ENCODE peak calls at places on chromosome 7, in nine cellular contexts. One of them, this sample, is unnamed.

GRCh38 chr7:30146127-30146612 is 11.4 kb downstream of the MTURN start:
- DNase-seq in upper lobe of right lung: no peak
- DNase-seq in cardiac fibroblast: no peak
- DNase-seq in fibroblast of mammary gland: no peak
- DNase-seq in lower leg skin: no peak
- DNase-seq in AG09319: no peak
- DNase-seq in tibial nerve: no peak
- DNase-seq in fibroblast of lung: no peak
- DNase-seq in esophagus muscularis mucosa: no peak
- DNase-seq in this sample: no peak

GRCh38 chr7:22990588-22990949 is 23.4 kb downstream of the HYCC1 start:
- DNase-seq in upper lobe of right lung: no peak
- DNase-seq in cardiac fibroblast: peak
- DNase-seq in fibroblast of mammary gland: peak
- DNase-seq in lower leg skin: no peak
- DNase-seq in AG09319: no peak
- DNase-seq in tibial nerve: no peak
- DNase-seq in fibroblast of lung: peak
- DNase-seq in esophagus muscularis mucosa: no peak
- DNase-seq in this sample: no peak

GRCh38 chr7:141073173-141073640 is 657 bp upstream of the TMEM178B start:
- DNase-seq in upper lobe of right lung: peak
- DNase-seq in cardiac fibroblast: peak
- DNase-seq in fibroblast of mammary gland: peak
- DNase-seq in lower leg skin: no peak
- DNase-seq in AG09319: no peak
- DNase-seq in tibial nerve: no peak
- DNase-seq in fibroblast of lung: peak
- DNase-seq in esophagus muscularis mucosa: no peak
- DNase-seq in this sample: peak

GRCh38 chr7:5424689-5425506 is 1.3 kb upstream of the TNRC18 start:
- DNase-seq in upper lobe of right lung: peak
- DNase-seq in cardiac fibroblast: peak
- DNase-seq in fibroblast of mammary gland: peak
- DNase-seq in lower leg skin: peak
- DNase-seq in AG09319: no peak
- DNase-seq in tibial nerve: peak
- DNase-seq in fibroblast of lung: peak
- DNase-seq in esophagus muscularis mucosa: no peak
- DNase-seq in this sample: peak

GRCh38 chr7:14351167-14351566 is 361.7 kb upstream of the ETV1 start:
- DNase-seq in upper lobe of right lung: no peak
- DNase-seq in cardiac fibroblast: no peak
- DNase-seq in fibroblast of mammary gland: no peak
- DNase-seq in lower leg skin: no peak
- DNase-seq in AG09319: no peak
- DNase-seq in tibial nerve: no peak
- DNase-seq in fibroblast of lung: no peak
- DNase-seq in esophagus muscularis mucosa: no peak
- DNase-seq in this sample: no peak

GRCh38 chr7:24728503-24729364 is 28.5 kb downstream of the GSDME start:
- DNase-seq in upper lobe of right lung: no peak
- DNase-seq in cardiac fibroblast: no peak
- DNase-seq in fibroblast of mammary gland: peak
- DNase-seq in lower leg skin: no peak
- DNase-seq in AG09319: no peak
- DNase-seq in tibial nerve: no peak
- DNase-seq in fibroblast of lung: peak
- DNase-seq in esophagus muscularis mucosa: peak
- DNase-seq in this sample: no peak

GRCh38 chr7:2978403-2978802 is 65.3 kb downstream of the CARD11 start:
- DNase-seq in upper lobe of right lung: peak
- DNase-seq in cardiac fibroblast: no peak
- DNase-seq in fibroblast of mammary gland: no peak
- DNase-seq in lower leg skin: no peak
- DNase-seq in AG09319: no peak
- DNase-seq in tibial nerve: peak
- DNase-seq in fibroblast of lung: no peak
- DNase-seq in esophagus muscularis mucosa: no peak
- DNase-seq in this sample: no peak

GRCh38 chr7:24978837-24979469 is 1.0 kb downstream of the OSBPL3 start:
- DNase-seq in upper lobe of right lung: peak
- DNase-seq in cardiac fibroblast: no peak
- DNase-seq in fibroblast of mammary gland: no peak
- DNase-seq in lower leg skin: no peak
- DNase-seq in AG09319: no peak
- DNase-seq in tibial nerve: no peak
- DNase-seq in fibroblast of lung: peak
- DNase-seq in esophagus muscularis mucosa: no peak
- DNase-seq in this sample: no peak

GRCh38 chr7:101017099-101017777 is 2.6 kb upstream of the MUC17 start:
- DNase-seq in upper lobe of right lung: peak
- DNase-seq in cardiac fibroblast: peak
- DNase-seq in fibroblast of mammary gland: peak
- DNase-seq in lower leg skin: peak
- DNase-seq in AG09319: peak
- DNase-seq in tibial nerve: peak
- DNase-seq in fibroblast of lung: peak
- DNase-seq in esophagus muscularis mucosa: no peak
- DNase-seq in this sample: no peak

DNA sequence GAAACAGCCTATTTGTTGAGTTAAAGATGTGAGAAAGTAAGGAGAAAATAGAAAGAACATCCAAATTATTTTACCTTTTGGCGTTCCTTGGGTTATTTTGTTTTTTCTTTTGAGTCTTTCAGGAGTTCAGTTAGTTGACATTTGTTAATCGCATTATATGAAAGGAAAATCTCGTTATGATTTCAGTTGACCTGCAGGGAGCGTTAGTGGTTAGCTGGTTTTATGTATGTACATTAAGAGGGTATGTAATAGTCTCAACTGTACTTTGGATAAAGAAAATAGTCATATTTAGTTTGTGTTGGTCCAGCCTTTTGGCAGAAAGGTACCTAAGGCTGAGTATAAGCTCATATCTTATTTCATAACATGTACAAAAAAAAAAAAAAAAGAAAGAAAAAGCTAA is 4.0 kb downstream of the BMPER start:
- DNase-seq in upper lobe of right lung: no peak
- DNase-seq in cardiac fibroblast: no peak
- DNase-seq in fibroblast of mammary gland: peak
- DNase-seq in lower leg skin: no peak
- DNase-seq in AG09319: no peak
- DNase-seq in tibial nerve: no peak
- DNase-seq in fibroblast of lung: peak
- DNase-seq in esophagus muscularis mucosa: no peak
- DNase-seq in this sample: no peak
- TF ChIP-seq CTCF in upper lobe of right lung: no peak
- TF ChIP-seq CTCF in cardiac fibroblast: no peak
- TF ChIP-seq CTCF in fibroblast of mammary gland: peak
- TF ChIP-seq CTCF in lower leg skin: no peak
- TF ChIP-seq CTCF in AG09319: no peak
- TF ChIP-seq CTCF in tibial nerve: no peak
- TF ChIP-seq CTCF in fibroblast of lung: no peak
- TF ChIP-seq CTCF in esophagus muscularis mucosa: no peak
- TF ChIP-seq CTCF in this sample: no peak

GRCh38 chr7:81462672-81463071 is 307.2 kb downstream of the HGF start:
- DNase-seq in upper lobe of right lung: no peak
- DNase-seq in cardiac fibroblast: peak
- DNase-seq in fibroblast of mammary gland: peak
- DNase-seq in lower leg skin: no peak
- DNase-seq in AG09319: no peak
- DNase-seq in tibial nerve: no peak
- DNase-seq in fibroblast of lung: peak
- DNase-seq in esophagus muscularis mucosa: no peak
- DNase-seq in this sample: no peak

GRCh38 chr7:81459485-81459884 is 310.4 kb downstream of the HGF start:
- DNase-seq in upper lobe of right lung: no peak
- DNase-seq in cardiac fibroblast: no peak
- DNase-seq in fibroblast of mammary gland: no peak
- DNase-seq in lower leg skin: no peak
- DNase-seq in AG09319: no peak
- DNase-seq in tibial nerve: no peak
- DNase-seq in fibroblast of lung: no peak
- DNase-seq in esophagus muscularis mucosa: no peak
- DNase-seq in this sample: no peak

GRCh38 chr7:81460228-81460627 is 309.6 kb downstream of the HGF start:
- DNase-seq in upper lobe of right lung: no peak
- DNase-seq in cardiac fibroblast: no peak
- DNase-seq in fibroblast of mammary gland: no peak
- DNase-seq in lower leg skin: no peak
- DNase-seq in AG09319: no peak
- DNase-seq in tibial nerve: no peak
- DNase-seq in fibroblast of lung: no peak
- DNase-seq in esophagus muscularis mucosa: no peak
- DNase-seq in this sample: no peak

GRCh38 chr7:81460646-81461045 is 309.2 kb downstream of the HGF start:
- DNase-seq in upper lobe of right lung: no peak
- DNase-seq in cardiac fibroblast: no peak
- DNase-seq in fibroblast of mammary gland: no peak
- DNase-seq in lower leg skin: no peak
- DNase-seq in AG09319: no peak
- DNase-seq in tibial nerve: no peak
- DNase-seq in fibroblast of lung: no peak
- DNase-seq in esophagus muscularis mucosa: no peak
- DNase-seq in this sample: no peak

GRCh38 chr7:81457858-81458522 is 311.9 kb downstream of the HGF start:
- DNase-seq in upper lobe of right lung: no peak
- DNase-seq in cardiac fibroblast: peak
- DNase-seq in fibroblast of mammary gland: peak
- DNase-seq in lower leg skin: no peak
- DNase-seq in AG09319: no peak
- DNase-seq in tibial nerve: no peak
- DNase-seq in fibroblast of lung: peak
- DNase-seq in esophagus muscularis mucosa: no peak
- DNase-seq in this sample: no peak
- TF ChIP-seq CTCF in upper lobe of right lung: peak
- TF ChIP-seq CTCF in cardiac fibroblast: peak
- TF ChIP-seq CTCF in fibroblast of mammary gland: peak
- TF ChIP-seq CTCF in lower leg skin: no peak
- TF ChIP-seq CTCF in AG09319: peak
- TF ChIP-seq CTCF in tibial nerve: peak
- TF ChIP-seq CTCF in fibroblast of lung: no peak
- TF ChIP-seq CTCF in esophagus muscularis mucosa: peak
- TF ChIP-seq CTCF in this sample: peak

DNA sequence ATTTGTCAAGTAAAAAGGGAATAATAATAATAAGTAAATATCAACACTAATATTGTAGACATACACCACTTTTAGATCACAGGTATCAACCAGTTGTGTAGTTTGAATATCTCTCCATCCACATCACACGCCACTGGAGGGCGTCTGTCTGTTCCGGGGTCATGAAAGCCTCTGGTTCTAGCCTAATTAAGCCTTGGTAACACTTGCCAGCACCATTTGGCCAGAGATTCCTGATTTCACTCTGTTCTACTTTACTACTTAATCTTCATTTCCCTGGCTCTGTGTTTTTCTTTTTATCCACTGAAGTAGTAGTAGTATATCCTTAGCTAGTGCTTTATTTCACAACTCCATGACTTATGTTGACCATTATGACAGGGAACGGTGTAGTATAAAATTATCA is 285.6 kb upstream of the POM121L12 start:
- DNase-seq in upper lobe of right lung: no peak
- DNase-seq in cardiac fibroblast: no peak
- DNase-seq in fibroblast of mammary gland: no peak
- DNase-seq in lower leg skin: no peak
- DNase-seq in AG09319: no peak
- DNase-seq in tibial nerve: no peak
- DNase-seq in fibroblast of lung: no peak
- DNase-seq in esophagus muscularis mucosa: no peak
- DNase-seq in this sample: no peak
- TF ChIP-seq CTCF in upper lobe of right lung: no peak
- TF ChIP-seq CTCF in cardiac fibroblast: no peak
- TF ChIP-seq CTCF in fibroblast of mammary gland: no peak
- TF ChIP-seq CTCF in lower leg skin: no peak
- TF ChIP-seq CTCF in AG09319: no peak
- TF ChIP-seq CTCF in tibial nerve: no peak
- TF ChIP-seq CTCF in fibroblast of lung: no peak
- TF ChIP-seq CTCF in esophagus muscularis mucosa: no peak
- TF ChIP-seq CTCF in this sample: peak

GRCh38 chr7:10128748-10129147 is 844.9 kb upstream of the PHF14 start:
- DNase-seq in upper lobe of right lung: no peak
- DNase-seq in cardiac fibroblast: no peak
- DNase-seq in fibroblast of mammary gland: no peak
- DNase-seq in lower leg skin: no peak
- DNase-seq in AG09319: no peak
- DNase-seq in tibial nerve: no peak
- DNase-seq in fibroblast of lung: peak
- DNase-seq in esophagus muscularis mucosa: no peak
- DNase-seq in this sample: no peak
- TF ChIP-seq CTCF in upper lobe of right lung: peak
- TF ChIP-seq CTCF in cardiac fibroblast: no peak
- TF ChIP-seq CTCF in fibroblast of mammary gland: no peak
- TF ChIP-seq CTCF in lower leg skin: no peak
- TF ChIP-seq CTCF in AG09319: no peak
- TF ChIP-seq CTCF in tibial nerve: peak
- TF ChIP-seq CTCF in fibroblast of lung: no peak
- TF ChIP-seq CTCF in esophagus muscularis mucosa: no peak
- TF ChIP-seq CTCF in this sample: peak

DNA sequence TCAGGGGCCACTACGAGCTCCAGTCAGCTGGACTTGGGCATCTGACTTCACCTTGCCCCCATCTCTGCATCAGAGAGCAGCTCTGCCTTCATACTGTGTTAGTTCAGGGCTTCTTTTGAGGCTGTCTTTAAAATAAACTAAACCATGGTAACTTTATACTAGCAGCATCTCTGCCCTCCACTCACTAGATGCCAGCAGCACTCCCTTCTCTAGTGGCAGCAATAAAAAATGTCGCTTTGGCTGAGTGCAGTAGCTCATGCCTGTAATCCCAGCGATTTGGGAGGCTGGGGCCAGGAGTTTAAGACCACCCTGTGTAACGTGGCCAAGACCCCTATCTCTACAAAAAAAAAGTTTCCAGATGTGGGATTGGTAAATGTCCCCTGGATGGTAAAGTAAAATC is 584.4 kb downstream of the INHBA start:
- DNase-seq in upper lobe of right lung: no peak
- DNase-seq in cardiac fibroblast: no peak
- DNase-seq in fibroblast of mammary gland: no peak
- DNase-seq in lower leg skin: no peak
- DNase-seq in AG09319: no peak
- DNase-seq in tibial nerve: no peak
- DNase-seq in fibroblast of lung: no peak
- DNase-seq in esophagus muscularis mucosa: no peak
- DNase-seq in this sample: no peak
- TF ChIP-seq CTCF in upper lobe of right lung: no peak
- TF ChIP-seq CTCF in cardiac fibroblast: no peak
- TF ChIP-seq CTCF in fibroblast of mammary gland: no peak
- TF ChIP-seq CTCF in lower leg skin: no peak
- TF ChIP-seq CTCF in AG09319: no peak
- TF ChIP-seq CTCF in tibial nerve: no peak
- TF ChIP-seq CTCF in fibroblast of lung: no peak
- TF ChIP-seq CTCF in esophagus muscularis mucosa: no peak
- TF ChIP-seq CTCF in this sample: no peak

DNA sequence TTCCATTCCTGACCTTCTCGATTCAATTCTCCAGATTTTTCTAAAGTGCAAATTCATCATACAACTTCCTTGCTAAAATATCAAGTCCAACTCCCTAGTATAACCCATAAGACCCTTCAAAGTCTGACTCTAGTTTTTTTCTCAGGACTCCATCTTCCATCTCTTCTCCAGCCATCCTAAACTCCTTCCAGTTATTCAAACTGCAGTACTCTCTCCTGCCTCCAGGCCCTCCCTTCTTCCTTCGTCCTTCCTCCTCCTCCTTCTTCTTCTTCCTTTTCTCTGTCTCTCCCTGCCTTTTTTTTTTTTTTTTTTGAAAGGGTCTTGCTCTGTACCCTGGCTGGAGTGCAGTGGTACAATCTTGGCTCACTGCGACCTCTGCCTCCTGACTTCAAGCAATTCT is 111.9 kb downstream of the RELN start:
- DNase-seq in upper lobe of right lung: no peak
- DNase-seq in cardiac fibroblast: no peak
- DNase-seq in fibroblast of mammary gland: no peak
- DNase-seq in lower leg skin: no peak
- DNase-seq in AG09319: no peak
- DNase-seq in tibial nerve: no peak
- DNase-seq in fibroblast of lung: no peak
- DNase-seq in esophagus muscularis mucosa: no peak
- DNase-seq in this sample: no peak
- TF ChIP-seq CTCF in upper lobe of right lung: no peak
- TF ChIP-seq CTCF in cardiac fibroblast: peak
- TF ChIP-seq CTCF in fibroblast of mammary gland: peak
- TF ChIP-seq CTCF in lower leg skin: no peak
- TF ChIP-seq CTCF in AG09319: no peak
- TF ChIP-seq CTCF in tibial nerve: no peak
- TF ChIP-seq CTCF in fibroblast of lung: no peak
- TF ChIP-seq CTCF in esophagus muscularis mucosa: no peak
- TF ChIP-seq CTCF in this sample: peak

This sample was measured in type B pancreatic cell.